ENCODE peak calls at places on chromosomes 7 and 10, in four cellular contexts. One of them, this sample, is unnamed.

GRCh38 chr7:25877802-25878789 is 273.9 kb upstream of the NFE2L3 start:
- DNase-seq in adrenal gland: no peak
- DNase-seq in A549: no peak
- DNase-seq in HFF-Myc: no peak
- DNase-seq in this sample: no peak

GRCh38 chr10:11415095-11415494 is 196.4 kb downstream of the USP6NL start:
- DNase-seq in adrenal gland: no peak
- DNase-seq in A549: no peak
- DNase-seq in HFF-Myc: no peak
- DNase-seq in this sample: no peak

GRCh38 chr7:81956520-81956919 is 186.7 kb upstream of the HGF start:
- DNase-seq in HFF-Myc: peak; percentile 33
- DNase-seq in adrenal gland: no peak
- DNase-seq in A549: peak; percentile 5
- DNase-seq in this sample: peak; percentile 70

GRCh38 chr10:111234903-111235302 is 158.1 kb downstream of the ADRA2A start:
- DNase-seq in HFF-Myc: no peak
- DNase-seq in A549: no peak
- DNase-seq in adrenal gland: no peak
- DNase-seq in this sample: no peak

GRCh38 chr7:45682836-45683555 is 108.8 kb downstream of the ADCY1 start:
- DNase-seq in HFF-Myc: no peak
- DNase-seq in A549: no peak
- DNase-seq in adrenal gland: no peak
- DNase-seq in this sample: no peak

GRCh38 chr7:390761-391410 is 100.9 kb downstream of the FOXL3 start:
- DNase-seq in A549: no peak
- DNase-seq in adrenal gland: peak; percentile 13
- DNase-seq in HFF-Myc: no peak
- DNase-seq in this sample: no peak

GRCh38 chr7:47452715-47453092 is 129.2 kb downstream of the TNS3 start:
- DNase-seq in A549: no peak
- DNase-seq in HFF-Myc: no peak
- DNase-seq in adrenal gland: peak; percentile 39
- DNase-seq in this sample: no peak

GRCh38 chr7:50270531-50271018 is 33.9 kb upstream of the IKZF1 start:
- DNase-seq in A549: no peak
- DNase-seq in adrenal gland: no peak
- DNase-seq in HFF-Myc: no peak
- DNase-seq in this sample: peak; percentile 80

GRCh38 chr7:111074071-111074771 is 16.7 kb upstream of the LRRN3 start:
- DNase-seq in adrenal gland: no peak
- DNase-seq in A549: no peak
- DNase-seq in HFF-Myc: no peak
- DNase-seq in this sample: no peak

GRCh38 chr10:30079423-30079822 is 20.0 kb upstream of the JCAD start:
- DNase-seq in adrenal gland: no peak
- DNase-seq in A549: no peak
- DNase-seq in HFF-Myc: no peak
- DNase-seq in this sample: no peak

GRCh38 chr10:131172433-131172832 is 139.1 kb downstream of the TCERG1L start:
- DNase-seq in A549: no peak
- DNase-seq in adrenal gland: no peak
- DNase-seq in HFF-Myc: no peak
- DNase-seq in this sample: no peak

GRCh38 chr7:43113622-43114450 is 1.4 kb downstream of the HECW1 start:
- DNase-seq in A549: no peak
- DNase-seq in HFF-Myc: no peak
- DNase-seq in adrenal gland: no peak
- DNase-seq in this sample: peak; percentile 32

GRCh38 chr10:22715290-22715625 is 880 bp upstream of the PIP4K2A start:
- DNase-seq in A549: no peak
- DNase-seq in HFF-Myc: no peak
- DNase-seq in adrenal gland: no peak
- DNase-seq in this sample: no peak

GRCh38 chr10:133453516-133454203 is at the start of gene SCART1:
- DNase-seq in A549: no peak
- DNase-seq in HFF-Myc: no peak
- DNase-seq in adrenal gland: peak; percentile 5
- DNase-seq in this sample: peak; percentile 24

GRCh38 chr10:133454204-133454893 is 604 bp downstream of the SCART1 start:
- DNase-seq in adrenal gland: peak; percentile 12
- DNase-seq in HFF-Myc: no peak
- DNase-seq in A549: no peak
- DNase-seq in this sample: no peak

GRCh38 chr10:133448120-133448519 is 5.6 kb upstream of the SCART1 start:
- DNase-seq in HFF-Myc: no peak
- DNase-seq in adrenal gland: no peak
- DNase-seq in A549: no peak
- DNase-seq in this sample: no peak

GRCh38 chr10:133452453-133452852 is 1.3 kb upstream of the SCART1 start:
- DNase-seq in HFF-Myc: no peak
- DNase-seq in adrenal gland: peak; percentile 5
- DNase-seq in A549: no peak
- DNase-seq in this sample: no peak

GRCh38 chr10:133451346-133451745 is 2.4 kb upstream of the SCART1 start:
- DNase-seq in HFF-Myc: no peak
- DNase-seq in adrenal gland: no peak
- DNase-seq in A549: no peak
- DNase-seq in this sample: no peak
- TF ChIP-seq CTCF in HFF-Myc: no peak
- TF ChIP-seq CTCF in adrenal gland: no peak
- TF ChIP-seq CTCF in A549: no peak
- TF ChIP-seq CTCF in this sample: no peak

DNA sequence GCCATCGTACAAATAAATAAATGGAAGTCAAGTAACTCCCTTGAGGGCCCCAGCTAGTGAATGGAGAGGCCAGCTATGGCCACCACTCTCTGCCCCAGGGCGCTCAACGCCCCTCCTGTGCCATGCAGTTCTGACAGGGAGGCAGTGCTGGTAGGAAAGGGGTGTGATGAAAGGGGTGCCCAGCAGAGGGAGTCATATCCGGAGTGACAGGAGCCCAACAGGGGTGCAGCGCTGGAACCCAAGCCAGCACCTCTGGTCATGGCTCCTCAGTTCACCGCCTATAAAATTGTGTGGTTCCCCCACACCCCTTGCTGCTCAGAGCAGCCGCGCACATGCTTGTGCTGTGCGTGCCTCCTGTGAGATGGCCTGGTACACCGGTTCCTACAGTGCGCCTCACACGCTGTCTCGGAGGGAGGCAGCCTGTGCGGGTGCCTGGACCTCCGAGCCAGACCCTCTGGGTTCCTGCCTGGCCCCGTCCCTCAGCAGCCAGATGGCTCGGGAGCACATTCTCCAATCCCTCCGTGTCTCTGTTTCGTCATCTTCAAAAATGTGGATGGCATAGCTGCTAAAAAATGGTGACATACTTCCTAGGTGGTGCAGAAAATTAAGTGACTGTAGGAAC is 125.6 kb downstream of the EGFR start:
- DNase-seq in adrenal gland: no peak
- DNase-seq in HFF-Myc: no peak
- DNase-seq in A549: peak; percentile 31
- DNase-seq in this sample: no peak
- TF ChIP-seq CTCF in adrenal gland: no peak
- TF ChIP-seq CTCF in HFF-Myc: peak; percentile 33
- TF ChIP-seq CTCF in A549: peak; percentile 41
- TF ChIP-seq CTCF in this sample: peak; percentile 10

GRCh38 chr10:88553116-88553752 is 29.9 kb downstream of the RNLS start:
- DNase-seq in HFF-Myc: peak; percentile 61
- DNase-seq in adrenal gland: peak; percentile 65
- DNase-seq in A549: peak; percentile 26
- DNase-seq in this sample: peak; percentile 85
- TF ChIP-seq CTCF in HFF-Myc: peak; percentile 74
- TF ChIP-seq CTCF in adrenal gland: peak; percentile 77
- TF ChIP-seq CTCF in A549: peak; percentile 89
- TF ChIP-seq CTCF in this sample: peak; percentile 73

GRCh38 chr10:69093933-69094332 is 6.0 kb downstream of the SRGN start:
- DNase-seq in HFF-Myc: no peak
- DNase-seq in A549: no peak
- DNase-seq in adrenal gland: no peak
- DNase-seq in this sample: no peak
- TF ChIP-seq CTCF in HFF-Myc: no peak
- TF ChIP-seq CTCF in A549: peak; percentile 16
- TF ChIP-seq CTCF in adrenal gland: peak; percentile 16
- TF ChIP-seq CTCF in this sample: no peak

GRCh38 chr7:77600952-77601351 is 63.9 kb downstream of the PTPN12 start:
- DNase-seq in adrenal gland: no peak
- DNase-seq in HFF-Myc: no peak
- DNase-seq in A549: no peak
- DNase-seq in this sample: no peak
- TF ChIP-seq CTCF in adrenal gland: no peak
- TF ChIP-seq CTCF in HFF-Myc: no peak
- TF ChIP-seq CTCF in A549: no peak
- TF ChIP-seq CTCF in this sample: no peak